ENCODE peak calls at places on chromosomes 7 and 10, in five cellular contexts. A is endothelial cell; C is CD4-positive, alpha-beta T cell; P is CD4-positive, alpha-beta memory T cell; Z is naive thymus-derived CD4-positive, alpha-beta T cell. Y is an unnamed sample.

GRCh38 chr7:132030161-132030568 is 473.7 kb upstream of the PODXL start:
- DNase-seq in A (no peak), C (no peak), P (no peak), Z (no peak), Y (no peak)

GRCh38 chr10:123995461-123996131 is 97.8 kb downstream of the CHST15 start:
- DNase-seq in A (peak), C (no peak), P (peak), Z (no peak), Y (peak)

GRCh38 chr10:23422003-23422411 is 16.9 kb upstream of the OTUD1 start:
- DNase-seq in A (no peak), C (no peak), P (no peak), Z (no peak), Y (no peak)

GRCh38 chr7:130349911-130350782 is 5.5 kb downstream of the CPA5 start:
- DNase-seq in A (no peak), C (no peak), P (no peak), Z (no peak), Y (no peak)

GRCh38 chr7:115135769-115136410 is 214.0 kb downstream of the MDFIC start:
- DNase-seq in A (no peak), C (no peak), P (peak), Z (peak), Y (no peak)

GRCh38 chr7:126535176-126535575 is 717.6 kb downstream of the GRM8 start:
- DNase-seq in A (no peak), C (no peak), P (no peak), Z (no peak), Y (no peak)

GRCh38 chr10:6083523-6084475 is 5.0 kb upstream of the RBM17 start:
- DNase-seq in A (no peak), C (no peak), P (peak), Z (peak), Y (no peak)

GRCh38 chr10:122457934-122458333 is 3.4 kb upstream of the HTRA1 start:
- DNase-seq in A (no peak), C (no peak), P (no peak), Z (no peak), Y (no peak)

Y was measured in B cell.